ENCODE peak calls at places on chromosomes 5 and 9, in nine cellular contexts. R, X, G, C, V, Y, B, S and L are unnamed samples.
A peak's percentile ranks its signal among the peaks of the same experiment; 100 is the strongest.

GRCh38 chr5:86837610-86838009 is 219.9 kb downstream of the COX7C start:
- DNase-seq in X (no peak), B (no peak), Y (no peak), G (no peak), C (no peak), V (no peak), R (no peak), S (peak; percentile 2), L (no peak)

GRCh38 chr5:71533614-71534013 is 53.5 kb upstream of the MCCC2 start:
- DNase-seq in R (no peak), C (no peak), B (peak; percentile 25), G (no peak), S (peak; percentile 48), V (no peak), X (no peak), Y (no peak), L (no peak)

GRCh38 chr9:86353591-86354047 is 591 bp downstream of the TUT7 start:
- DNase-seq in S (peak; percentile 32), G (no peak), C (no peak), B (no peak), Y (no peak), V (no peak), X (no peak), R (no peak), L (no peak)

GRCh38 chr5:170611446-170612088 is 107.7 kb downstream of the KCNIP1 start:
- DNase-seq in B (peak; percentile 16), V (no peak), S (no peak), C (no peak), X (no peak), G (no peak), R (no peak), Y (no peak), L (no peak)

GRCh38 chr5:135878156-135878620 is 17.5 kb downstream of the IL9 start:
- DNase-seq in S (no peak), V (no peak), C (no peak), B (no peak), G (no peak), R (no peak), Y (no peak), X (no peak), L (no peak)

GRCh38 chr9:70701163-70701562 is 286.7 kb upstream of the KLF9 start:
- DNase-seq in X (no peak), V (no peak), B (no peak), C (no peak), Y (no peak), R (no peak), G (no peak), S (no peak), L (no peak)

GRCh38 chr9:22010881-22011625 is 1.9 kb upstream of the CDKN2B start:
- DNase-seq in C (no peak), S (peak; percentile 55), Y (no peak), X (no peak), B (no peak), G (no peak), V (no peak), R (no peak), L (no peak)

GRCh38 chr5:128844354-128844923 is 120.8 kb upstream of the SLC27A6 start:
- DNase-seq in C (no peak), V (no peak), R (no peak), Y (no peak), B (no peak), G (no peak), X (no peak), S (peak; percentile 58), L (no peak)